ENCODE peak calls at places on chromosomes 6 and 20, in four cellular contexts. S, J, H and P are unnamed samples.

GRCh38 chr20:54774423-54774822 is 299.0 kb downstream of the DOK5 start:
- DNase-seq in S (no peak), J (no peak), H (no peak), P (no peak)

GRCh38 chr20:60244373-60245146 is 286.3 kb downstream of the CDH26 start:
- DNase-seq in S (no peak), J (no peak), H (no peak), P (no peak)

GRCh38 chr6:151380848-151381205 is 10.5 kb downstream of the ZBTB2 start:
- DNase-seq in S (no peak), J (no peak), H (no peak), P (no peak)

GRCh38 chr20:59163641-59164530 is at the start of gene ZNF831:
- DNase-seq in S (no peak), J (no peak), H (peak), P (no peak)

GRCh38 chr20:5654557-5654956 is 95.6 kb upstream of the SHLD1 start:
- DNase-seq in S (no peak), J (no peak), H (peak), P (no peak)

GRCh38 chr20:11457476-11457875 is 460.2 kb upstream of the BTBD3 start:
- DNase-seq in S (no peak), J (no peak), H (peak), P (no peak)

GRCh38 chr20:47400685-47401084 is 44.2 kb upstream of the ZMYND8 start:
- DNase-seq in S (peak), J (no peak), H (peak), P (no peak)

GRCh38 chr6:166849762-166850181 is 106.6 kb downstream of the RNASET2 start:
- DNase-seq in S (no peak), J (no peak), H (no peak), P (no peak)

GRCh38 chr20:43508106-43508505 is 609 bp downstream of the L3MBTL1 start:
- DNase-seq in S (no peak), J (no peak), H (no peak), P (no peak)

GRCh38 chr6:56843476-56844349 is 111.2 kb upstream of the BEND6 start:
- DNase-seq in S (peak), J (peak), H (peak), P (peak)

GRCh38 chr20:2626853-2627541 is 25.4 kb upstream of the NOP56 start:
- DNase-seq in S (no peak), J (no peak), H (no peak), P (no peak)

GRCh38 chr6:100415780-100416179 is 48.9 kb downstream of the SIM1 start:
- DNase-seq in S (no peak), J (no peak), H (peak), P (no peak)

GRCh38 chr6:52143551-52143950 is 42.6 kb upstream of the IL17A start:
- DNase-seq in S (no peak), J (no peak), H (no peak), P (no peak)

GRCh38 chr6:107819976-107820551 is 4.0 kb downstream of the SCML4 start:
- DNase-seq in S (peak), J (peak), H (no peak), P (peak)

GRCh38 chr6:46888031-46888430 is 33.7 kb downstream of the ADGRF5 start:
- DNase-seq in S (no peak), J (no peak), H (no peak), P (no peak)

GRCh38 chr20:53826597-53827291 is 233.1 kb upstream of the ZNF217 start:
- DNase-seq in S (no peak), J (no peak), H (peak), P (no peak)

GRCh38 chr6:130107710-130108109 is 89.3 kb downstream of the L3MBTL3 start:
- DNase-seq in S (no peak), J (no peak), H (peak), P (no peak)

GRCh38 chr6:75285156-75285639 is 606 bp upstream of the TMEM30A start:
- DNase-seq in S (no peak), J (no peak), H (peak), P (no peak)

GRCh38 chr6:10429638-10430427 is 15.0 kb upstream of the TFAP2A start:
- DNase-seq in S (no peak), J (no peak), H (peak), P (no peak)